ENCODE peak calls at places on chromosomes 6 and 20, in six cellular contexts. One of them, this sample, is unnamed.

GRCh38 chr6:3235969-3236368 is 8.5 kb upstream of the TUBB2B start:
- DNase-seq in EL: no peak
- DNase-seq in NCI-H510A: no peak
- DNase-seq in AG08395: no peak
- DNase-seq in NCI-H2171 treated with DMSO at 0.1 percent for 48 hours: no peak
- DNase-seq in psoas muscle: no peak
- DNase-seq in this sample: no peak

GRCh38 chr6:43779864-43780260 is 9.9 kb downstream of the VEGFA start:
- DNase-seq in EL: no peak
- DNase-seq in NCI-H510A: peak; percentile 34
- DNase-seq in AG08395: no peak
- DNase-seq in NCI-H2171 treated with DMSO at 0.1 percent for 48 hours: no peak
- DNase-seq in psoas muscle: no peak
- DNase-seq in this sample: peak; percentile 60

GRCh38 chr6:36873612-36874011 is 991 bp downstream of the PPIL1 start:
- DNase-seq in EL: no peak
- DNase-seq in NCI-H510A: peak; percentile 31
- DNase-seq in AG08395: no peak
- DNase-seq in NCI-H2171 treated with DMSO at 0.1 percent for 48 hours: peak; percentile 55
- DNase-seq in psoas muscle: no peak
- DNase-seq in this sample: no peak

GRCh38 chr6:166488081-166488685 is 98.3 kb downstream of the RAMACL start:
- DNase-seq in EL: no peak
- DNase-seq in NCI-H510A: peak; percentile 27
- DNase-seq in AG08395: no peak
- DNase-seq in NCI-H2171 treated with DMSO at 0.1 percent for 48 hours: peak; percentile 7
- DNase-seq in psoas muscle: peak; percentile 72
- DNase-seq in this sample: peak; percentile 71

GRCh38 chr6:168744866-168745265 is 303.9 kb downstream of the SMOC2 start:
- DNase-seq in EL: no peak
- DNase-seq in NCI-H510A: no peak
- DNase-seq in AG08395: no peak
- DNase-seq in NCI-H2171 treated with DMSO at 0.1 percent for 48 hours: no peak
- DNase-seq in psoas muscle: no peak
- DNase-seq in this sample: no peak

GRCh38 chr20:39893013-39893685 is 795.9 kb downstream of the MAFB start:
- DNase-seq in EL: peak; percentile 97
- DNase-seq in NCI-H510A: no peak
- DNase-seq in AG08395: peak; percentile 56
- DNase-seq in NCI-H2171 treated with DMSO at 0.1 percent for 48 hours: no peak
- DNase-seq in psoas muscle: no peak
- DNase-seq in this sample: no peak

GRCh38 chr6:48472121-48472520 is 361.1 kb upstream of the PTCHD4 start:
- DNase-seq in EL: no peak
- DNase-seq in NCI-H510A: no peak
- DNase-seq in AG08395: no peak
- DNase-seq in NCI-H2171 treated with DMSO at 0.1 percent for 48 hours: no peak
- DNase-seq in psoas muscle: no peak
- DNase-seq in this sample: no peak

GRCh38 chr6:35931120-35931561 is 10.2 kb upstream of the SRPK1 start:
- DNase-seq in EL: no peak
- DNase-seq in NCI-H510A: no peak
- DNase-seq in AG08395: no peak
- DNase-seq in NCI-H2171 treated with DMSO at 0.1 percent for 48 hours: no peak
- DNase-seq in psoas muscle: no peak
- DNase-seq in this sample: no peak

GRCh38 chr20:19885981-19886665 is 128.1 kb downstream of the RIN2 start:
- DNase-seq in EL: peak; percentile 48
- DNase-seq in NCI-H510A: peak; percentile 17
- DNase-seq in AG08395: peak; percentile 45
- DNase-seq in NCI-H2171 treated with DMSO at 0.1 percent for 48 hours: no peak
- DNase-seq in psoas muscle: peak; percentile 74
- DNase-seq in this sample: peak; percentile 69

GRCh38 chr6:35810831-35811698 is 5.9 kb downstream of the LHFPL5 start:
- DNase-seq in EL: peak; percentile 62
- DNase-seq in NCI-H510A: peak; percentile 47
- DNase-seq in AG08395: peak; percentile 27
- DNase-seq in NCI-H2171 treated with DMSO at 0.1 percent for 48 hours: peak; percentile 93
- DNase-seq in psoas muscle: no peak
- DNase-seq in this sample: no peak

GRCh38 chr6:26205625-26206574 is 118.7 kb downstream of the HFE start:
- DNase-seq in EL: peak; percentile 84
- DNase-seq in NCI-H510A: no peak
- DNase-seq in AG08395: peak; percentile 71
- DNase-seq in NCI-H2171 treated with DMSO at 0.1 percent for 48 hours: peak; percentile 80
- DNase-seq in psoas muscle: no peak
- DNase-seq in this sample: no peak

GRCh38 chr20:61397790-61398189 is 145.7 kb downstream of the CDH4 start:
- DNase-seq in EL: no peak
- DNase-seq in NCI-H510A: no peak
- DNase-seq in AG08395: no peak
- DNase-seq in NCI-H2171 treated with DMSO at 0.1 percent for 48 hours: no peak
- DNase-seq in psoas muscle: no peak
- DNase-seq in this sample: no peak

GRCh38 chr20:13034115-13034514 is 25.3 kb downstream of the SPTLC3 start:
- DNase-seq in EL: no peak
- DNase-seq in NCI-H510A: no peak
- DNase-seq in AG08395: no peak
- DNase-seq in NCI-H2171 treated with DMSO at 0.1 percent for 48 hours: no peak
- DNase-seq in psoas muscle: no peak
- DNase-seq in this sample: no peak

GRCh38 chr20:38745757-38746156 is 2.5 kb upstream of the ACTR5 start:
- DNase-seq in EL: no peak
- DNase-seq in NCI-H510A: no peak
- DNase-seq in AG08395: no peak
- DNase-seq in NCI-H2171 treated with DMSO at 0.1 percent for 48 hours: no peak
- DNase-seq in psoas muscle: no peak
- DNase-seq in this sample: no peak

GRCh38 chr6:167678102-167679101 is 148.3 kb upstream of the AFDN start:
- DNase-seq in EL: no peak
- DNase-seq in NCI-H510A: no peak
- DNase-seq in AG08395: no peak
- DNase-seq in NCI-H2171 treated with DMSO at 0.1 percent for 48 hours: peak; percentile 54
- DNase-seq in psoas muscle: peak; percentile 67
- DNase-seq in this sample: peak; percentile 75

GRCh38 chr20:18139832-18140231 is 2.2 kb downstream of the KAT14 start:
- DNase-seq in EL: no peak
- DNase-seq in NCI-H510A: no peak
- DNase-seq in AG08395: no peak
- DNase-seq in NCI-H2171 treated with DMSO at 0.1 percent for 48 hours: no peak
- DNase-seq in psoas muscle: no peak
- DNase-seq in this sample: no peak

GRCh38 chr6:156268849-156269248 is 508.3 kb upstream of the ARID1B start:
- DNase-seq in EL: no peak
- DNase-seq in NCI-H510A: no peak
- DNase-seq in AG08395: no peak
- DNase-seq in NCI-H2171 treated with DMSO at 0.1 percent for 48 hours: no peak
- DNase-seq in psoas muscle: no peak
- DNase-seq in this sample: no peak

GRCh38 chr6:127342296-127342945 is 988 bp downstream of the ECHDC1 start:
- DNase-seq in EL: peak; percentile 64
- DNase-seq in NCI-H510A: no peak
- DNase-seq in AG08395: peak; percentile 45
- DNase-seq in NCI-H2171 treated with DMSO at 0.1 percent for 48 hours: no peak
- DNase-seq in psoas muscle: no peak
- DNase-seq in this sample: no peak

GRCh38 chr20:64032706-64033624 is 3.0 kb upstream of the C20orf204 start:
- DNase-seq in EL: no peak
- DNase-seq in NCI-H510A: no peak
- DNase-seq in AG08395: no peak
- DNase-seq in NCI-H2171 treated with DMSO at 0.1 percent for 48 hours: no peak
- DNase-seq in psoas muscle: no peak
- DNase-seq in this sample: no peak

GRCh38 chr6:149224399-149224798 is 93.1 kb upstream of the TAB2 start:
- DNase-seq in EL: no peak
- DNase-seq in NCI-H510A: no peak
- DNase-seq in AG08395: no peak
- DNase-seq in NCI-H2171 treated with DMSO at 0.1 percent for 48 hours: no peak
- DNase-seq in psoas muscle: no peak
- DNase-seq in this sample: peak; percentile 41

GRCh38 chr6:110357696-110358535 is at the start of gene METTL24:
- DNase-seq in EL: peak; percentile 11
- DNase-seq in NCI-H510A: no peak
- DNase-seq in AG08395: no peak
- DNase-seq in NCI-H2171 treated with DMSO at 0.1 percent for 48 hours: peak; percentile 40
- DNase-seq in psoas muscle: no peak
- DNase-seq in this sample: peak; percentile 46

GRCh38 chr6:170000071-170000843 is 248.8 kb downstream of the ERMARD start:
- DNase-seq in EL: no peak
- DNase-seq in NCI-H510A: no peak
- DNase-seq in AG08395: no peak
- DNase-seq in NCI-H2171 treated with DMSO at 0.1 percent for 48 hours: no peak
- DNase-seq in psoas muscle: no peak
- DNase-seq in this sample: no peak

GRCh38 chr6:32045811-32046449 is 7.7 kb downstream of the CYP21A2 start:
- DNase-seq in EL: no peak
- DNase-seq in NCI-H510A: no peak
- DNase-seq in AG08395: no peak
- DNase-seq in NCI-H2171 treated with DMSO at 0.1 percent for 48 hours: no peak
- DNase-seq in psoas muscle: peak; percentile 68
- DNase-seq in this sample: no peak

GRCh38 chr20:58407201-58407873 is 18.3 kb downstream of the VAPB start:
- DNase-seq in EL: peak; percentile 57
- DNase-seq in NCI-H510A: no peak
- DNase-seq in AG08395: no peak
- DNase-seq in NCI-H2171 treated with DMSO at 0.1 percent for 48 hours: no peak
- DNase-seq in psoas muscle: no peak
- DNase-seq in this sample: no peak

GRCh38 chr20:9838378-9839295 is at the start of gene PAK5:
- DNase-seq in EL: peak; percentile 8
- DNase-seq in NCI-H510A: peak; percentile 97
- DNase-seq in AG08395: no peak
- DNase-seq in NCI-H2171 treated with DMSO at 0.1 percent for 48 hours: peak; percentile 98
- DNase-seq in psoas muscle: no peak
- DNase-seq in this sample: peak; percentile 26

GRCh38 chr6:30325150-30325872 is 1.4 kb upstream of the TRIM39 start:
- DNase-seq in EL: peak; percentile 68
- DNase-seq in NCI-H510A: peak; percentile 69
- DNase-seq in AG08395: peak; percentile 68
- DNase-seq in NCI-H2171 treated with DMSO at 0.1 percent for 48 hours: no peak
- DNase-seq in psoas muscle: no peak
- DNase-seq in this sample: peak; percentile 58

GRCh38 chr6:27132532-27133280 is 114.8 kb upstream of the PRSS16 start:
- DNase-seq in EL: peak; percentile 100
- DNase-seq in NCI-H510A: peak; percentile 97
- DNase-seq in AG08395: peak; percentile 99
- DNase-seq in NCI-H2171 treated with DMSO at 0.1 percent for 48 hours: peak; percentile 99
- DNase-seq in psoas muscle: peak; percentile 90
- DNase-seq in this sample: peak; percentile 82

GRCh38 chr6:11366183-11366933 is 133.9 kb upstream of the NEDD9 start:
- DNase-seq in EL: no peak
- DNase-seq in NCI-H510A: no peak
- DNase-seq in AG08395: no peak
- DNase-seq in NCI-H2171 treated with DMSO at 0.1 percent for 48 hours: no peak
- DNase-seq in psoas muscle: no peak
- DNase-seq in this sample: no peak

GRCh38 chr20:41316009-41316408 is 1.5 kb downstream of the ZHX3 start:
- DNase-seq in EL: no peak
- DNase-seq in NCI-H510A: no peak
- DNase-seq in AG08395: no peak
- DNase-seq in NCI-H2171 treated with DMSO at 0.1 percent for 48 hours: no peak
- DNase-seq in psoas muscle: no peak
- DNase-seq in this sample: no peak

GRCh38 chr6:142821164-142821716 is 123.7 kb downstream of the HIVEP2 start:
- DNase-seq in EL: no peak
- DNase-seq in NCI-H510A: no peak
- DNase-seq in AG08395: no peak
- DNase-seq in NCI-H2171 treated with DMSO at 0.1 percent for 48 hours: no peak
- DNase-seq in psoas muscle: no peak
- DNase-seq in this sample: no peak

GRCh38 chr6:106084106-106084963 is 1.8 kb upstream of the PRDM1 start:
- DNase-seq in EL: peak; percentile 88
- DNase-seq in NCI-H510A: peak; percentile 70
- DNase-seq in AG08395: peak; percentile 63
- DNase-seq in NCI-H2171 treated with DMSO at 0.1 percent for 48 hours: no peak
- DNase-seq in psoas muscle: peak; percentile 73
- DNase-seq in this sample: no peak

GRCh38 chr6:14109411-14109826 is 8.2 kb upstream of the CD83 start:
- DNase-seq in EL: no peak
- DNase-seq in NCI-H510A: no peak
- DNase-seq in AG08395: no peak
- DNase-seq in NCI-H2171 treated with DMSO at 0.1 percent for 48 hours: no peak
- DNase-seq in psoas muscle: no peak
- DNase-seq in this sample: no peak

GRCh38 chr6:148379481-148379880 is 36.8 kb downstream of the SASH1 start:
- DNase-seq in EL: no peak
- DNase-seq in NCI-H510A: no peak
- DNase-seq in AG08395: no peak
- DNase-seq in NCI-H2171 treated with DMSO at 0.1 percent for 48 hours: peak; percentile 7
- DNase-seq in psoas muscle: no peak
- DNase-seq in this sample: no peak